ENCODE peak calls at places on chromosomes 6 and 20, in four cellular contexts. One of them, this sample, is unnamed.

GRCh38 chr6:84263557-84263956 is 36.1 kb upstream of the CEP162 start:
- DNase-seq in HEK293T: no peak
- DNase-seq in GM12878: no peak
- DNase-seq in SK-N-SH: no peak
- DNase-seq in this sample: no peak

GRCh38 chr6:154986787-154987235 is 8.3 kb upstream of the TIAM2 start:
- DNase-seq in HEK293T: no peak
- DNase-seq in GM12878: no peak
- DNase-seq in SK-N-SH: no peak
- DNase-seq in this sample: no peak

GRCh38 chr6:97947841-97948240 is 664.8 kb upstream of the MMS22L start:
- DNase-seq in HEK293T: no peak
- DNase-seq in GM12878: no peak
- DNase-seq in SK-N-SH: peak
- DNase-seq in this sample: no peak

GRCh38 chr20:3350412-3350811 is 57.1 kb downstream of the DNAAF9 start:
- DNase-seq in HEK293T: no peak
- DNase-seq in GM12878: no peak
- DNase-seq in SK-N-SH: no peak
- DNase-seq in this sample: no peak

GRCh38 chr20:2625062-2625461 is 27.4 kb upstream of the NOP56 start:
- DNase-seq in HEK293T: no peak
- DNase-seq in GM12878: no peak
- DNase-seq in SK-N-SH: no peak
- DNase-seq in this sample: no peak

GRCh38 chr6:51432481-51432880 is 613.8 kb downstream of the TFAP2B start:
- DNase-seq in HEK293T: no peak
- DNase-seq in GM12878: no peak
- DNase-seq in SK-N-SH: no peak
- DNase-seq in this sample: no peak

GRCh38 chr6:157600807-157601206 is 219.8 kb downstream of the ZDHHC14 start:
- DNase-seq in HEK293T: no peak
- DNase-seq in GM12878: no peak
- DNase-seq in SK-N-SH: no peak
- DNase-seq in this sample: no peak

GRCh38 chr6:18503588-18504231 is 116.6 kb downstream of the RNF144B start:
- DNase-seq in HEK293T: peak
- DNase-seq in GM12878: peak
- DNase-seq in SK-N-SH: peak
- DNase-seq in this sample: peak

GRCh38 chr6:111086685-111087084 is 618 bp upstream of the SLC16A10 start:
- DNase-seq in HEK293T: no peak
- DNase-seq in GM12878: no peak
- DNase-seq in SK-N-SH: no peak
- DNase-seq in this sample: no peak

GRCh38 chr6:47655719-47656595 is 42.4 kb upstream of the ADGRF4 start:
- DNase-seq in HEK293T: no peak
- DNase-seq in GM12878: no peak
- DNase-seq in SK-N-SH: no peak
- DNase-seq in this sample: peak

GRCh38 chr6:11043961-11044711 is at the start of gene ELOVL2:
- DNase-seq in HEK293T: peak
- DNase-seq in GM12878: no peak
- DNase-seq in SK-N-SH: peak
- DNase-seq in this sample: peak
- TF ChIP-seq FOXM1 in HEK293T: peak
- TF ChIP-seq FOXM1 in GM12878: no peak
- TF ChIP-seq FOXM1 in SK-N-SH: no peak
- TF ChIP-seq FOXM1 in this sample: no peak

GRCh38 chr20:61762886-61763739 is 302.6 kb downstream of the TAF4 start:
- DNase-seq in HEK293T: no peak
- DNase-seq in GM12878: no peak
- DNase-seq in SK-N-SH: no peak
- DNase-seq in this sample: no peak
- TF ChIP-seq FOXM1 in HEK293T: no peak
- TF ChIP-seq FOXM1 in GM12878: no peak
- TF ChIP-seq FOXM1 in SK-N-SH: no peak
- TF ChIP-seq FOXM1 in this sample: no peak

DNA sequence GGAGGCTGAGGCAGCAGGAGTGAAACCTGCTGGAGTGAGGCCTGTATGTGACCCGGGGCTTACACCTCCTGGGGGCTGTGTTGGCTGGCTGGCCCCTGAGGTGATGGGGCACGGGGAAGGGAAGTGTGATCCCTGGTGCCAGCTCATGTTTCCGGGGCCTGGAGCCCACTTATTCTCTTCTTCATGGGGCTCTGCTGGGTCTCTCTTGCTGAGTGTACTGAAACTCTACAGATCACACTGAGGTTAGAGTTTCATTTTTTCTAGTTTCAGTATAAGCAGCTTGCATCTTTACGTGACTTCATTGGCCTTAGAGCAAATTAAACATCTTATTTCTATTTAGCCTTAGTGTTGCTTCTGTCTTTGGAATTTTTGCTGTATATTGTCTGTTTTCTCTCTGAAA is 96.2 kb downstream of the ANKS1A start:
- DNase-seq in HEK293T: no peak
- DNase-seq in GM12878: no peak
- DNase-seq in SK-N-SH: no peak
- DNase-seq in this sample: no peak
- TF ChIP-seq FOXM1 in HEK293T: no peak
- TF ChIP-seq FOXM1 in GM12878: no peak
- TF ChIP-seq FOXM1 in SK-N-SH: no peak
- TF ChIP-seq FOXM1 in this sample: no peak

DNA sequence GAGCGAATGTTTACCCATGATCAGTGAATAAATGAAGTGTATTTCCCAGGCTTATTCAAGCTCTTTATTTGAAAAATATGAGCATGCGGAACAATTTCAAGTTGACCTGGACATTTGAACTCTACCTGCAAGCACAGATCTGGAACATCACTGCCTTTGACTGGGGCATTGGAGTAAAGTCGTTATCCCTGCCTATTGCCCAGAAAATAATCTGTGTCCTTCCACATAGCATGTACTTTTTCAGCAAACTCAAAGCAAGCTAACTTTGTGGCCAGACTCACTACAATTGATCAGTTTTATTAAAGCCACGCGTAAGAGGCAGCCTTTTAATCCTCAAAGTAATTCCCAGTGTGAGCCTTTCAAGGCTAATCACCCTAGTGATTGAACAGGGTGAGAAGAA is 73.4 kb upstream of the PAK5 start:
- DNase-seq in HEK293T: no peak
- DNase-seq in GM12878: no peak
- DNase-seq in SK-N-SH: no peak
- DNase-seq in this sample: no peak
- TF ChIP-seq FOXM1 in HEK293T: no peak
- TF ChIP-seq FOXM1 in GM12878: no peak
- TF ChIP-seq FOXM1 in SK-N-SH: no peak
- TF ChIP-seq FOXM1 in this sample: no peak

DNA sequence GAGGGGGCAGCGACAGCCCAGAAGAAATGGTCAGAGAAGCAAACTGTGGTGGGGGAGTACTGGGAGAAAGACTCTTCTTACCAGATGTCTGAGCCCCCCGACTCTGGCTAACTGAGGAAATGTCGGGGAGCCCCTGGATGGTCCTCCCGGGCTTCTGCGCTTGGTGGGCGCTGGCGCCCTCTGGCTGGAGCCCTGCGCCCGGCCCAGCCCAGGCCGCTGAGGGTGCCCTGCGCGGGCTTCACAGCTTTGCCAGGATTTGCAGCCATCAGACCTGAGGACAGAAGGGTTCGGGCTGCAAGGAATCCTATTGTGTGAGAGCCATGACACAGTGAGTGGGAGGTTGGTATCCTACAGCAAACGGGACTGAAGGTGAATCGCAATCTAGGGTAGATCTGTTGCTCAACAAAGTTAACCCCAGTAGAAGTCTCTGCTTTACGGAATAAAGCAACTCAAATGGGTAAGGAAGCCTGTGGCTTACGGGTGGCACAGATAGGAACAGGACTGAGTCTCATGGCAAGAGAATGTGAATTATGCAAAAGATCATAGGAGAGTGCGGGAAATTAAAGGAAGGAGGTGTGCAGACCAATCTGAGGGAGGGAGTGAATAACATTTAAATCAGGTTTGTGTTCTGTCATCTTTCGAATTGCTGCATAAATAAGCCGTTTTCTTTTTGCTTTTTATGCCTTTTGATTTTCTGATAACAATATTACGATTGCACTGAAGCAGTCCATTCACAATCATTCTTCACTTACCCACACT is 719 bp upstream of the RCAN2 start:
- DNase-seq in HEK293T: peak
- DNase-seq in GM12878: no peak
- DNase-seq in SK-N-SH: peak
- DNase-seq in this sample: no peak
- TF ChIP-seq FOXM1 in HEK293T: no peak
- TF ChIP-seq FOXM1 in GM12878: no peak
- TF ChIP-seq FOXM1 in SK-N-SH: no peak
- TF ChIP-seq FOXM1 in this sample: no peak

GRCh38 chr6:89281779-89282246 is 33.3 kb downstream of the GABRR2 start:
- DNase-seq in HEK293T: peak
- DNase-seq in GM12878: no peak
- DNase-seq in SK-N-SH: peak
- DNase-seq in this sample: peak

GRCh38 chr6:89275900-89276299 is 39.2 kb downstream of the GABRR2 start:
- DNase-seq in HEK293T: no peak
- DNase-seq in GM12878: no peak
- DNase-seq in SK-N-SH: no peak
- DNase-seq in this sample: no peak

GRCh38 chr6:89284081-89284480 is 31.0 kb downstream of the GABRR2 start:
- DNase-seq in HEK293T: no peak
- DNase-seq in GM12878: no peak
- DNase-seq in SK-N-SH: no peak
- DNase-seq in this sample: no peak

GRCh38 chr6:89282749-89283148 is 32.4 kb downstream of the GABRR2 start:
- DNase-seq in HEK293T: no peak
- DNase-seq in GM12878: no peak
- DNase-seq in SK-N-SH: no peak
- DNase-seq in this sample: no peak

DNA sequence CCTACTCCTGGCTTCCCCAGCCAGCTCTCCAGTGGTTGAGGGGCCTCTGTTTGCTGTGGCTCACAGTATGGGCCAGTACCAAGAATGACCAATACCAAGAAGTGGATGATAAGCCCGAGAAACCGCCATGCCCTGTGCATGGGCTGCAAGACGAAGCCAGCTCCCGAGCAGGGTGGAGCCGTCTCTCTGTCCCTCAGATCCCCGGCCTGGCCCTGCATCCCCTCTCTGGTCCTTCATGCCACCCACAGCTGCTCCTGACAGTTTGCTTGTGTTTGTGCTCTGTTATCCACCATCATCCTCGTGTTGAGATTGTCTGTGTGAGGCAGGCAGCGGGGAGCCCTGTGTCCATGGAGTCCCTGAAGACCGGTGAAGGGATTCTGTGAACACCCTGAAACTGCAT is 36.1 kb downstream of the GABRR2 start:
- DNase-seq in HEK293T: no peak
- DNase-seq in GM12878: no peak
- DNase-seq in SK-N-SH: no peak
- DNase-seq in this sample: no peak
- TF ChIP-seq FOXM1 in HEK293T: no peak
- TF ChIP-seq FOXM1 in GM12878: no peak
- TF ChIP-seq FOXM1 in SK-N-SH: no peak
- TF ChIP-seq FOXM1 in this sample: no peak

GRCh38 chr6:90110971-90111370 is 185.7 kb downstream of the BACH2 start:
- DNase-seq in HEK293T: no peak
- DNase-seq in GM12878: no peak
- DNase-seq in SK-N-SH: no peak
- DNase-seq in this sample: no peak
- TF ChIP-seq FOXM1 in HEK293T: no peak
- TF ChIP-seq FOXM1 in GM12878: no peak
- TF ChIP-seq FOXM1 in SK-N-SH: no peak
- TF ChIP-seq FOXM1 in this sample: no peak

This sample was measured in K562.